ENCODE peak calls at places on chromosomes 5 and 9, in eight cellular contexts. U, N, O, A, R, Z, W and S are unnamed samples.
A peak's percentile ranks its signal among the peaks of the same experiment; 100 is the strongest.

GRCh38 chr9:33202552-33203300 is 35.6 kb upstream of the B4GALT1 start:
- DNase-seq in U (no peak), N (no peak), O (peak; percentile 60), A (peak; percentile 73), R (no peak), Z (no peak), W (no peak), S (peak; percentile 84)

GRCh38 chr5:150901446-150901845 is 3.3 kb downstream of the ZNF300 start:
- DNase-seq in U (no peak), N (no peak), O (no peak), A (no peak), R (no peak), Z (no peak), W (no peak), S (no peak)

GRCh38 chr9:104927216-104927911 is 591 bp downstream of the ABCA1 start:
- DNase-seq in U (no peak), N (peak; percentile 85), O (peak; percentile 40), A (peak; percentile 66), R (no peak), Z (no peak), W (peak; percentile 50), S (no peak)

GRCh38 chr9:29044959-29045358 is 1471.7 kb upstream of the C9orf72 start:
- DNase-seq in U (no peak), N (no peak), O (no peak), A (no peak), R (no peak), Z (no peak), W (no peak), S (peak; percentile 4)

GRCh38 chr9:92671323-92671722 is 1.4 kb upstream of the IPPK start:
- DNase-seq in U (peak; percentile 37), N (peak; percentile 68), O (peak; percentile 53), A (no peak), R (no peak), Z (no peak), W (no peak), S (peak; percentile 84)

GRCh38 chr5:142013734-142014495 is 1.1 kb upstream of the GNPDA1 start:
- DNase-seq in U (no peak), N (peak; percentile 49), O (peak; percentile 39), A (no peak), R (no peak), Z (no peak), W (no peak), S (peak; percentile 87)

GRCh38 chr5:91369480-91369879 is 13.6 kb downstream of the ARRDC3 start:
- DNase-seq in U (no peak), N (no peak), O (no peak), A (no peak), R (no peak), Z (no peak), W (no peak), S (no peak)

GRCh38 chr5:74643160-74643562 is 2.6 kb upstream of the ENC1 start:
- DNase-seq in U (no peak), N (no peak), O (no peak), A (no peak), R (no peak), Z (no peak), W (no peak), S (peak; percentile 92)

GRCh38 chr5:154966081-154966841 is 25.4 kb downstream of the MRPL22 start:
- DNase-seq in U (no peak), N (no peak), O (no peak), A (no peak), R (no peak), Z (no peak), W (no peak), S (no peak)

GRCh38 chr5:91380491-91381133 is 2.5 kb downstream of the ARRDC3 start:
- DNase-seq in U (peak; percentile 99), N (peak; percentile 99), O (peak; percentile 98), A (peak; percentile 97), R (peak; percentile 99), Z (peak; percentile 98), W (peak; percentile 99), S (peak; percentile 95)

GRCh38 chr5:158679221-158679641 is 420.5 kb downstream of the EBF1 start:
- DNase-seq in U (no peak), N (no peak), O (no peak), A (no peak), R (no peak), Z (no peak), W (no peak), S (no peak)

GRCh38 chr9:71783120-71783523 is 14.8 kb upstream of the CEMIP2 start:
- DNase-seq in U (no peak), N (peak; percentile 70), O (peak; percentile 12), A (peak; percentile 75), R (peak; percentile 39), Z (no peak), W (peak; percentile 52), S (no peak)

GRCh38 chr5:136802382-136802781 is 437.0 kb upstream of the TRPC7 start:
- DNase-seq in U (no peak), N (peak; percentile 64), O (no peak), A (peak; percentile 34), R (no peak), Z (no peak), W (no peak), S (peak; percentile 61)
- TF ChIP-seq CTCF in U (peak; percentile 59), N (peak; percentile 66), O (peak; percentile 40), A (peak; percentile 71), R (no peak), Z (no peak), W (no peak), S (peak; percentile 33)

GRCh38 chr9:14323969-14324366 is 10.0 kb upstream of the NFIB start:
- DNase-seq in U (no peak), N (no peak), O (no peak), A (no peak), R (no peak), Z (no peak), W (no peak), S (no peak)

GRCh38 chr9:14323083-14323968 is 9.4 kb upstream of the NFIB start:
- DNase-seq in U (no peak), N (no peak), O (no peak), A (no peak), R (no peak), Z (no peak), W (no peak), S (no peak)

GRCh38 chr9:14322211-14323082 is 8.5 kb upstream of the NFIB start:
- DNase-seq in U (peak; percentile 84), N (peak; percentile 96), O (peak; percentile 95), A (peak; percentile 94), R (peak; percentile 86), Z (no peak), W (peak; percentile 94), S (peak; percentile 87)

GRCh38 chr9:14320272-14321245 is 6.6 kb upstream of the NFIB start:
- DNase-seq in U (no peak), N (no peak), O (no peak), A (peak; percentile 65), R (no peak), Z (no peak), W (no peak), S (peak; percentile 90)

GRCh38 chr9:14321517-14322125 is 7.7 kb upstream of the NFIB start:
- DNase-seq in U (no peak), N (no peak), O (no peak), A (peak; percentile 44), R (no peak), Z (no peak), W (no peak), S (no peak)
- H3K4me3 ChIP-seq in U (peak overlapping the region; percentile 66), N (peak overlapping the region; percentile 85), O (peak overlapping the region; percentile 87), A (peak overlapping the region; percentile 83), R (peak overlapping the region; percentile 84), Z (peak overlapping the region; percentile 18), W (peak overlapping the region; percentile 65), S (peak overlapping the region; percentile 59)

GRCh38 chr9:130862217-130862616 is 27.2 kb downstream of the ABL1 start:
- DNase-seq in U (no peak), N (no peak), O (no peak), A (no peak), R (no peak), Z (no peak), W (no peak), S (no peak)

GRCh38 chr9:130862747-130863146 is 27.7 kb downstream of the ABL1 start:
- DNase-seq in U (no peak), N (no peak), O (no peak), A (no peak), R (no peak), Z (no peak), W (no peak), S (no peak)

GRCh38 chr9:130861372-130862180 is 26.5 kb downstream of the ABL1 start:
- DNase-seq in U (no peak), N (no peak), O (no peak), A (no peak), R (no peak), Z (no peak), W (no peak), S (no peak)

GRCh38 chr9:130858734-130859705 is 24.0 kb downstream of the ABL1 start:
- DNase-seq in U (no peak), N (no peak), O (no peak), A (no peak), R (no peak), Z (no peak), W (no peak), S (no peak)

GRCh38 chr9:130860458-130861316 is 25.6 kb downstream of the ABL1 start:
- DNase-seq in U (peak; percentile 57), N (no peak), O (peak; percentile 79), A (no peak), R (peak; percentile 63), Z (no peak), W (peak; percentile 88), S (peak; percentile 96)
- TF ChIP-seq CTCF in U (peak; percentile 51), N (no peak), O (peak; percentile 54), A (no peak), R (peak; percentile 17), Z (peak; percentile 51), W (peak; percentile 38), S (peak; percentile 39)

DNA sequence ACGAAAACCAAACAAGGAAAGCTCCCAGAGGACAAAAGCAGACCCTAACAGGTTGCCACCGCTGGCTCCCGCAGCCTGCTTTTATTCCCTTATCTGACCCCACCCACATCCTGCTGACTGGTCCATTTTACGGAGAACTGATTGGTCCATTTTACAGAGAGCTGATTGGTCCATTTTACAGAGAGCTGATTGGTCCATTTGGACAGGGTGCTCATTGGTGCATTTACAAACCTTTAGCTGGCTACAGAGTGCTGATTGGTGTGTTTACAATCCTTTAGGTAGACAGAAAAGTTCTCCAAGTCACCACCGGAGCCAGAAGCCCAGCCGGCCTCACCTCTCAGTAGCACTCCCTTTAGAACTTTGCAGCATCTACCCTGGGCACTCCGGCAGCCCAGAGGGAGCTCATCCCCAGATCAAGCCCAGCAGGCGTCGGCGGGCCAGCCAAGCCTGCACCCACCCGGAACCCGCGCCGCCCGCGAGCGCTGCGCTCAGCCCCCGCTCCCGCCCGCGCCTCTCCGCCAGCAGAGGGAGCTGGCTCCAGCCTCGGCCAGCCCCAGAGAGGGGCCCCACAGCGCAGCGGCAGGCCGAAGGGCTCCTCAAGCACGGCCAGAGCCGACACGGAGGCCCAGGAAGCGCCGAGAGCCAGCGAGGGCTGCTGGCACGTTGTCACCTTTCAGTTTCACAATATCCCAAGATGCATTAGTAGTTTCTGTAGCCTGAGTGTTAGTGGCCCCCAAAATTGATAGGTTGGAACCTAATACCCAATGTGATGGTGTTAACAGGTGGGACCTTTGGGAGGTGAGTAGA is 35.3 kb upstream of the CLPTM1L start:
- DNase-seq in U (no peak), N (peak; percentile 91), O (peak; percentile 56), A (no peak), R (peak; percentile 23), Z (no peak), W (peak; percentile 85), S (peak; percentile 24)
- H3K4me3 ChIP-seq in U (no peak overlapping the region), N (no peak overlapping the region), O (peak overlapping the region; percentile 10), A (no peak overlapping the region), R (peak overlapping the region; percentile 11), Z (peak overlapping the region; percentile 11), W (peak overlapping the region; percentile 36), S (peak overlapping the region; percentile 15)

GRCh38 chr5:36073595-36074216 is 7.0 kb upstream of the UGT3A2 start:
- DNase-seq in U (no peak), N (peak; percentile 73), O (no peak), A (peak; percentile 73), R (no peak), Z (no peak), W (no peak), S (no peak)
- TF ChIP-seq CTCF in U (no peak), N (peak; percentile 72), O (peak; percentile 11), A (peak; percentile 78), R (no peak), Z (no peak), W (peak; percentile 9), S (no peak)